ENCODE peak calls at places on chromosome 1, in eight cellular contexts. U is breast epithelium; A is psoas muscle; Z is CD8-positive, alpha-beta memory T cell; H is body of pancreas; P is uterus; E is neural progenitor cell; X is CD4-positive, CD25-positive, alpha-beta regulatory T cell. T is an unnamed sample.

GRCh38 chr1:53336146-53336545 is 8.3 kb upstream of the LRP8 start:
- DNase-seq in U (peak; percentile 6), X (no peak), E (no peak), Z (no peak), P (no peak), A (no peak), H (no peak), T (no peak)

GRCh38 chr1:14003552-14003951 is 303.6 kb downstream of the PRDM2 start:
- DNase-seq in E (no peak), U (no peak), Z (no peak), X (no peak), H (no peak), P (no peak), A (no peak), T (no peak)

GRCh38 chr1:174968750-174969244 is 30.9 kb upstream of the CACYBP start:
- DNase-seq in H (no peak), E (no peak), U (no peak), A (no peak), P (no peak), X (peak; percentile 88), Z (no peak), T (no peak)

GRCh38 chr1:37808369-37809319 is 636 bp upstream of the YRDC start:
- DNase-seq in U (peak; percentile 30), P (peak; percentile 71), A (peak; percentile 87), E (peak; percentile 63), X (no peak), Z (no peak), H (peak; percentile 90), T (peak; percentile 78)

GRCh38 chr1:56490619-56491018 is 88.7 kb downstream of the PLPP3 start:
- DNase-seq in Z (no peak), P (no peak), E (no peak), U (no peak), A (no peak), X (no peak), H (no peak), T (no peak)

GRCh38 chr1:30312226-30312625 is 411.2 kb downstream of the MATN1 start:
- DNase-seq in Z (no peak), A (peak; percentile 8), U (no peak), H (no peak), X (no peak), E (no peak), P (no peak), T (peak; percentile 7)

GRCh38 chr1:169106921-169107672 is 607 bp downstream of the ATP1B1 start:
- DNase-seq in U (no peak), P (no peak), E (peak; percentile 61), H (peak; percentile 36), A (peak; percentile 66), X (peak; percentile 30), Z (no peak), T (no peak)

GRCh38 chr1:198373376-198373775 is 167.1 kb downstream of the ATP6V1G3 start:
- DNase-seq in X (no peak), A (no peak), E (no peak), H (no peak), U (no peak), P (no peak), Z (no peak), T (no peak)

DNA sequence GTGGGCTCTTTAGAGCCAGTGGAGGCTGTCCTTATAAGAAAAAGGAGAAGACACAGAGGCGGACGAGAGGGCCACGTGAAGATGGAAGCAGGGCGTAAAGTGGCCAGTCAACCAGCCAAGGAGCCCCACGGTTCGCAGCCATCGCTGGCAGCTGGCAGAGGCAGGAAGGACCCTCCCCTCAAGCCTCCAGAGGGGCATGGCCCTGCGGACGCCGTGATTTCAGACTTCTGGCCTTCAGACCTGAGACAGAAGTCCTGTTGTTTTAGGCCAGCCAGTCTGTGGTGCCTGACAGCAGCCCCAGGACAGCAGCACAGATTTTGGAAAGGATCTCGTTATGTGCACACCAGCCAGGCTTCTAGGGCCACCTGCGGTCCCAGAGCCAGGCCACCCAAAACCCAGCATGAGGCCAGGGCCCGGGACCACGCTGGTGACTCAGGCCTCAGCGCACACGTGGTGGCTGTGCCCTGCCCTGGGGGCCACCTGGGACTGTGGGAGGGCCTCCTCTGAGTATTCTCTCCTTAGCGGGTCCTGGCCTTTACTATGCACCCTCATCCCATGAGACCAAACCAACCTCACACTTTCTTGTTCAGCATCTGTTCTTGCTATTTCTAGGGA is 10.1 kb downstream of the WNT9A start:
- DNase-seq in Z (no peak), E (no peak), P (no peak), A (peak; percentile 39), X (no peak), U (no peak), H (peak; percentile 1), T (no peak)
- H3K27ac ChIP-seq in Z (no peak overlapping the region), E (no peak overlapping the region), P (no peak overlapping the region), A (peak overlapping the region; percentile 50), X (no peak overlapping the region), U (no peak overlapping the region), H (no peak overlapping the region), T (no peak overlapping the region)

GRCh38 chr1:18110598-18110939 is 3.0 kb downstream of the IGSF21 start:
- DNase-seq in H (no peak), Z (no peak), P (no peak), X (no peak), A (no peak), E (peak; percentile 45), U (no peak), T (no peak)
- H3K4me3 ChIP-seq in H (no peak overlapping the region), Z (no peak overlapping the region), P (no peak overlapping the region), X (no peak overlapping the region), A (peak overlapping the region; percentile 18), E (peak overlapping the region; percentile 73), U (peak overlapping the region; percentile 17), T (peak overlapping the region; percentile 12)

DNA sequence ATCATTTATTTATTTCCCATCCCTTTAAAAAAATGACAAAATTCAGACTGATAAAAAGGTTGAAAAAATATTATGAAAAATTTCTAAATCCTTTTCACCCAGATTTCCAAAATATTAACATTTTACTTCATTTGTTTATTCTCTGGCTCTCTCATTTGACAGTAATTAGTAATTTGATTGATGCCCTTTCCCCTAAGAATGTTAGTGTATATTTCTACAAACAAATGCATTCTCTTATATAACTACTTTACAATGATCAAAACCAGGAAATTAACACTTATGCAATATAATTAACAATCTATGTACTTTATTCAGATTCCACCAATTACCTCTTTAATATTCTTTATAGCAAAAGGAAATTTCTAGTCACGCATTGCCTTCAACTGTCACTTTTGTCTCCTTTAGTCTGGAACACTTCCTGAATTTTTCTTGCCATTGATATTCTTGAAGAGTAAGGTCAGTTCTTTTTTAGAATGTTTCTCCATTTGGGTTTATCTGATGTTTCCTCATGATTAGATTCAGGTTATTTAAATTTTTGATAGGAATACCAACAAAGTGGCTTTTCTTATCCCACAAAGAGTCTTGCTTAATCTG is 3.9 kb downstream of the CD53 start:
- DNase-seq in U (no peak), A (no peak), E (no peak), P (no peak), Z (no peak), X (no peak), H (no peak), T (no peak)
- H3K27ac ChIP-seq in U (no peak overlapping the region), A (no peak overlapping the region), E (no peak overlapping the region), P (no peak overlapping the region), Z (peak overlapping the region; percentile 95), X (peak overlapping the region; percentile 96), H (no peak overlapping the region), T (no peak overlapping the region)

GRCh38 chr1:163201906-163202305 is 810 bp downstream of the RGS5 start:
- DNase-seq in A (no peak), U (no peak), Z (no peak), P (no peak), X (no peak), H (no peak), E (no peak), T (no peak)
- H3K4me3 ChIP-seq in A (peak overlapping the region; percentile 47), U (no peak overlapping the region), Z (no peak overlapping the region), P (no peak overlapping the region), X (no peak overlapping the region), H (no peak overlapping the region), E (no peak overlapping the region), T (peak overlapping the region; percentile 15)

GRCh38 chr1:25168193-25169071 is 63.9 kb downstream of the SYF2 start:
- DNase-seq in U (no peak), H (no peak), Z (no peak), P (no peak), E (peak; percentile 22), A (no peak), X (no peak), T (no peak)

GRCh38 chr1:25169610-25170009 is 62.7 kb downstream of the SYF2 start:
- DNase-seq in E (no peak), X (no peak), Z (no peak), H (no peak), P (no peak), A (no peak), U (no peak), T (no peak)

GRCh38 chr1:25169168-25169567 is 63.1 kb downstream of the SYF2 start:
- DNase-seq in H (no peak), U (no peak), E (no peak), X (no peak), Z (no peak), P (no peak), A (no peak), T (no peak)

GRCh38 chr1:25166847-25167246 is 65.5 kb downstream of the SYF2 start:
- DNase-seq in X (no peak), E (no peak), H (no peak), A (no peak), P (no peak), Z (no peak), U (no peak), T (no peak)

DNA sequence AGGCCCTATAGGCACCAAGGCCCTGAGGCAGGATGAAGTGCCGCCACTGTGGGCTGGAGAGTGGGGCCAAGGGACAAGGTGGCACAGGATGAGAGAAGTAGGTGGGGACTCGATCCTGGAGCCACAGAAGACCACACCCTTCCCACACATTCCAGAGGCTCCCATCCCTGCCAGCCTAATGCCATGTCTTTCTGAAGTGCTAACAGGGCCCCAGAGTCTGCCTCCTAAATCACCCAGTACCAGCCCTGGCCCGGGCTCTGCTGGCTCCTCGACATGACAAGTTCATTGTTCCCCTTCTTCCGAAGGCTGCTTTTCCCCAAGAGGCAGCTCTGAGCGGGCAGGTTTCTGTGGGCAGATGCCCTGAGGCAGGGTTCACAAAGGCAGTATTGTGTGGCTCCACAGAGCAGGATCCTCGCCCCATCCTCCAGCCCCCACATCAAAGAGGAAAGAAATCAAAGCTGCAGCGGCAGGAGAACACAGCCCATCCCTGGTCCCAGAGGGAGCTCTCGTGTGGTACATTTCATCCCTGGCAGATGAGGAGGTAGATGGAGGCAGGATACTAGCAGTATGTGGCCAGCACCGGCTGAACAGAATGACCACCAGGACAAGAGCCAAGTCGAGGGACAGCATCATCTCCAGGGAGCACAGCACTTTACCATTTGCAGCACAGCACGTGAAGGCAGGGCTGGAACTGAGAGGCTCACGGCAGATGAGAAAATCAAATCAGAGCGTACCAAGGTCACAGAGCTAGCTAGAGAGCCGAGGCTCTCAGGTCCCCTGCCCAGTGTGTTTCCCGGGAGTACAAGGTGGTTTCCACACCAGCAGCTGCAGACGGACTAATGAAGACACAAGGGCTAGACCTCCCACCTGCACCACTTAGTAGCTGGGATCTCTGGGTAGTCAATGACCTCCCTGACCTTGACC is 64.8 kb downstream of the SYF2 start:
- DNase-seq in X (no peak), P (no peak), E (no peak), A (no peak), Z (no peak), U (peak; percentile 84), H (no peak), T (no peak)
- H3K27ac ChIP-seq in X (no peak overlapping the region), P (no peak overlapping the region), E (no peak overlapping the region), A (no peak overlapping the region), Z (no peak overlapping the region), U (peak overlapping the region; percentile 61), H (no peak overlapping the region), T (no peak overlapping the region)

T was measured in stomach.